ENCODE peak calls at places on chromosomes 7 and 10, in six cellular contexts. One of them, this sample, is unnamed.

GRCh38 chr7:55052726-55053431 is 34.1 kb downstream of the EGFR start:
- DNase-seq in BE2C: no peak
- DNase-seq in fibroblast of mammary gland: peak; percentile 84
- DNase-seq in left ventricle myocardium inferior: no peak
- DNase-seq in cardiac fibroblast: no peak
- DNase-seq in epithelial cell of proximal tubule: no peak
- DNase-seq in this sample: peak; percentile 58

GRCh38 chr10:11724938-11725776 is 17.0 kb upstream of the ECHDC3 start:
- DNase-seq in BE2C: no peak
- DNase-seq in fibroblast of mammary gland: peak; percentile 74
- DNase-seq in left ventricle myocardium inferior: no peak
- DNase-seq in cardiac fibroblast: peak; percentile 83
- DNase-seq in epithelial cell of proximal tubule: peak; percentile 23
- DNase-seq in this sample: peak; percentile 68

GRCh38 chr7:83038787-83039186 is 123.9 kb downstream of the PCLO start:
- DNase-seq in BE2C: no peak
- DNase-seq in fibroblast of mammary gland: no peak
- DNase-seq in left ventricle myocardium inferior: no peak
- DNase-seq in cardiac fibroblast: no peak
- DNase-seq in epithelial cell of proximal tubule: no peak
- DNase-seq in this sample: no peak

GRCh38 chr7:19146699-19147098 is 1.5 kb upstream of the FERD3L start:
- DNase-seq in BE2C: no peak
- DNase-seq in fibroblast of mammary gland: peak; percentile 51
- DNase-seq in left ventricle myocardium inferior: no peak
- DNase-seq in cardiac fibroblast: peak; percentile 44
- DNase-seq in epithelial cell of proximal tubule: no peak
- DNase-seq in this sample: no peak

GRCh38 chr7:148702876-148703670 is 4.4 kb downstream of the CUL1 start:
- DNase-seq in BE2C: no peak
- DNase-seq in fibroblast of mammary gland: peak; percentile 14
- DNase-seq in left ventricle myocardium inferior: no peak
- DNase-seq in cardiac fibroblast: peak; percentile 21
- DNase-seq in epithelial cell of proximal tubule: no peak
- DNase-seq in this sample: no peak

GRCh38 chr7:72444023-72444776 is 32.1 kb upstream of the CALN1 start:
- DNase-seq in BE2C: no peak
- DNase-seq in fibroblast of mammary gland: no peak
- DNase-seq in left ventricle myocardium inferior: no peak
- DNase-seq in cardiac fibroblast: no peak
- DNase-seq in epithelial cell of proximal tubule: no peak
- DNase-seq in this sample: no peak

GRCh38 chr10:3745582-3745981 is 39.4 kb downstream of the KLF6 start:
- DNase-seq in BE2C: no peak
- DNase-seq in fibroblast of mammary gland: no peak
- DNase-seq in left ventricle myocardium inferior: no peak
- DNase-seq in cardiac fibroblast: no peak
- DNase-seq in epithelial cell of proximal tubule: no peak
- DNase-seq in this sample: no peak

GRCh38 chr10:113493943-113494342 is 58.9 kb upstream of the HABP2 start:
- DNase-seq in BE2C: no peak
- DNase-seq in fibroblast of mammary gland: peak; percentile 8
- DNase-seq in left ventricle myocardium inferior: no peak
- DNase-seq in cardiac fibroblast: no peak
- DNase-seq in epithelial cell of proximal tubule: no peak
- DNase-seq in this sample: peak; percentile 62

GRCh38 chr7:152336754-152337368 is 98.9 kb downstream of the KMT2C start:
- DNase-seq in BE2C: peak; percentile 24
- DNase-seq in fibroblast of mammary gland: peak; percentile 70
- DNase-seq in left ventricle myocardium inferior: no peak
- DNase-seq in cardiac fibroblast: peak; percentile 40
- DNase-seq in epithelial cell of proximal tubule: no peak
- DNase-seq in this sample: peak; percentile 41

GRCh38 chr10:58590152-58590551 is 77.5 kb downstream of the BICC1 start:
- DNase-seq in BE2C: peak; percentile 16
- DNase-seq in fibroblast of mammary gland: peak; percentile 98
- DNase-seq in left ventricle myocardium inferior: no peak
- DNase-seq in cardiac fibroblast: peak; percentile 96
- DNase-seq in epithelial cell of proximal tubule: peak; percentile 50
- DNase-seq in this sample: peak; percentile 97

GRCh38 chr7:49023345-49024330 is 99.3 kb downstream of the CDC14C start:
- DNase-seq in BE2C: no peak
- DNase-seq in fibroblast of mammary gland: no peak
- DNase-seq in left ventricle myocardium inferior: no peak
- DNase-seq in cardiac fibroblast: no peak
- DNase-seq in epithelial cell of proximal tubule: no peak
- DNase-seq in this sample: no peak

GRCh38 chr10:103568505-103568904 is 75.0 kb downstream of the NEURL1 start:
- DNase-seq in BE2C: no peak
- DNase-seq in fibroblast of mammary gland: no peak
- DNase-seq in left ventricle myocardium inferior: no peak
- DNase-seq in cardiac fibroblast: no peak
- DNase-seq in epithelial cell of proximal tubule: no peak
- DNase-seq in this sample: no peak

GRCh38 chr7:27235387-27236052 is 7.1 kb upstream of the EVX1 start:
- DNase-seq in BE2C: peak; percentile 83
- DNase-seq in fibroblast of mammary gland: peak; percentile 28
- DNase-seq in left ventricle myocardium inferior: peak; percentile 43
- DNase-seq in cardiac fibroblast: peak; percentile 34
- DNase-seq in epithelial cell of proximal tubule: no peak
- DNase-seq in this sample: no peak

GRCh38 chr10:108544500-108545120 is 1378.7 kb downstream of the XPNPEP1 start:
- DNase-seq in BE2C: peak; percentile 77
- DNase-seq in fibroblast of mammary gland: peak; percentile 70
- DNase-seq in left ventricle myocardium inferior: peak; percentile 33
- DNase-seq in cardiac fibroblast: peak; percentile 65
- DNase-seq in epithelial cell of proximal tubule: peak; percentile 7
- DNase-seq in this sample: peak; percentile 45

GRCh38 chr10:78944658-78945333 is 124.0 kb upstream of the ZMIZ1 start:
- DNase-seq in BE2C: no peak
- DNase-seq in fibroblast of mammary gland: peak; percentile 96
- DNase-seq in left ventricle myocardium inferior: peak; percentile 40
- DNase-seq in cardiac fibroblast: peak; percentile 97
- DNase-seq in epithelial cell of proximal tubule: no peak
- DNase-seq in this sample: peak; percentile 94

GRCh38 chr7:87100326-87100725 is 40.9 kb upstream of the ELAPOR2 start:
- DNase-seq in BE2C: no peak
- DNase-seq in fibroblast of mammary gland: no peak
- DNase-seq in left ventricle myocardium inferior: no peak
- DNase-seq in cardiac fibroblast: no peak
- DNase-seq in epithelial cell of proximal tubule: no peak
- DNase-seq in this sample: no peak

GRCh38 chr7:127504715-127505114 is 80.7 kb downstream of the GCC1 start:
- DNase-seq in BE2C: peak; percentile 49
- DNase-seq in fibroblast of mammary gland: peak; percentile 23
- DNase-seq in left ventricle myocardium inferior: peak; percentile 26
- DNase-seq in cardiac fibroblast: peak; percentile 31
- DNase-seq in epithelial cell of proximal tubule: no peak
- DNase-seq in this sample: no peak

GRCh38 chr10:22222236-22223190 is 4.7 kb upstream of the EBLN1 start:
- DNase-seq in BE2C: no peak
- DNase-seq in fibroblast of mammary gland: no peak
- DNase-seq in left ventricle myocardium inferior: no peak
- DNase-seq in cardiac fibroblast: no peak
- DNase-seq in epithelial cell of proximal tubule: no peak
- DNase-seq in this sample: no peak

GRCh38 chr10:13853854-13854253 is 267.1 kb downstream of the PRPF18 start:
- DNase-seq in BE2C: no peak
- DNase-seq in fibroblast of mammary gland: no peak
- DNase-seq in left ventricle myocardium inferior: no peak
- DNase-seq in cardiac fibroblast: peak; percentile 50
- DNase-seq in epithelial cell of proximal tubule: no peak
- DNase-seq in this sample: peak; percentile 79

GRCh38 chr10:122181055-122181732 is 89.9 kb upstream of the BTBD16 start:
- DNase-seq in BE2C: no peak
- DNase-seq in fibroblast of mammary gland: peak; percentile 65
- DNase-seq in left ventricle myocardium inferior: no peak
- DNase-seq in cardiac fibroblast: peak; percentile 31
- DNase-seq in epithelial cell of proximal tubule: no peak
- DNase-seq in this sample: peak; percentile 40

GRCh38 chr10:109861051-109861450 is 62.3 kb downstream of the XPNPEP1 start:
- DNase-seq in BE2C: no peak
- DNase-seq in fibroblast of mammary gland: no peak
- DNase-seq in left ventricle myocardium inferior: no peak
- DNase-seq in cardiac fibroblast: no peak
- DNase-seq in epithelial cell of proximal tubule: no peak
- DNase-seq in this sample: no peak

GRCh38 chr10:118543714-118544400 is 51.6 kb downstream of the PRLHR start:
- DNase-seq in BE2C: peak; percentile 63
- DNase-seq in fibroblast of mammary gland: peak; percentile 62
- DNase-seq in left ventricle myocardium inferior: peak; percentile 27
- DNase-seq in cardiac fibroblast: peak; percentile 20
- DNase-seq in epithelial cell of proximal tubule: peak; percentile 3
- DNase-seq in this sample: peak; percentile 53

DNA sequence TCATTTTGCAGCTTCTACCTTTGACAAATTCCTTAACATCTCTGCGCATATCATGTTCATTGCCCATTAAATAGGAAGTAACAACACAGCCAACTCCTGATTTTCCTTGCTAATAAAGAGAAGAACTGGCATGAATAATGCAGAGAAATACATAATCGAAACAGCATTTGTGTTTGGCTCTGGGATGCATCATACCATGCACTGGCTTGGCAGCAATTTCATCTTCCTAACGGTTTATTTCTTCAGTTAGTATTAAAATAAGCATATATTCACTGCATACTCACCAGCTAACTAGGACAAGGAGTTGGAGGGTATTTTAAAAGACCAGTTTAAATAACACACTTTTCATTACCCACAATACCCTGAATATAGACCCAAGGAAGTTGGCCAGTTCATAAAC is 132.5 kb downstream of the ITGA8 start:
- DNase-seq in BE2C: no peak
- DNase-seq in fibroblast of mammary gland: no peak
- DNase-seq in left ventricle myocardium inferior: no peak
- DNase-seq in cardiac fibroblast: no peak
- DNase-seq in epithelial cell of proximal tubule: no peak
- DNase-seq in this sample: no peak
- TF ChIP-seq CTCF in BE2C: no peak
- TF ChIP-seq CTCF in fibroblast of mammary gland: no peak
- TF ChIP-seq CTCF in left ventricle myocardium inferior: no peak
- TF ChIP-seq CTCF in cardiac fibroblast: no peak
- TF ChIP-seq CTCF in epithelial cell of proximal tubule: no peak
- TF ChIP-seq CTCF in this sample: no peak

GRCh38 chr7:94907420-94908203 is at the start of gene PPP1R9A:
- DNase-seq in BE2C: no peak
- DNase-seq in fibroblast of mammary gland: peak; percentile 6
- DNase-seq in left ventricle myocardium inferior: peak; percentile 33
- DNase-seq in cardiac fibroblast: no peak
- DNase-seq in epithelial cell of proximal tubule: no peak
- DNase-seq in this sample: no peak
- TF ChIP-seq CTCF in BE2C: no peak
- TF ChIP-seq CTCF in fibroblast of mammary gland: peak; percentile 16
- TF ChIP-seq CTCF in left ventricle myocardium inferior: peak; percentile 54
- TF ChIP-seq CTCF in cardiac fibroblast: peak; percentile 8
- TF ChIP-seq CTCF in epithelial cell of proximal tubule: peak; percentile 51
- TF ChIP-seq CTCF in this sample: no peak

GRCh38 chr7:137482466-137482865 is 138.9 kb upstream of the PTN start:
- DNase-seq in BE2C: no peak
- DNase-seq in fibroblast of mammary gland: no peak
- DNase-seq in left ventricle myocardium inferior: no peak
- DNase-seq in cardiac fibroblast: no peak
- DNase-seq in epithelial cell of proximal tubule: no peak
- DNase-seq in this sample: no peak

GRCh38 chr7:137484326-137484725 is 140.8 kb upstream of the PTN start:
- DNase-seq in BE2C: no peak
- DNase-seq in fibroblast of mammary gland: no peak
- DNase-seq in left ventricle myocardium inferior: no peak
- DNase-seq in cardiac fibroblast: no peak
- DNase-seq in epithelial cell of proximal tubule: no peak
- DNase-seq in this sample: no peak

GRCh38 chr7:137476937-137477336 is 133.4 kb upstream of the PTN start:
- DNase-seq in BE2C: no peak
- DNase-seq in fibroblast of mammary gland: peak; percentile 53
- DNase-seq in left ventricle myocardium inferior: no peak
- DNase-seq in cardiac fibroblast: peak; percentile 30
- DNase-seq in epithelial cell of proximal tubule: no peak
- DNase-seq in this sample: no peak

GRCh38 chr7:137480824-137481365 is 137.4 kb upstream of the PTN start:
- DNase-seq in BE2C: no peak
- DNase-seq in fibroblast of mammary gland: peak; percentile 17
- DNase-seq in left ventricle myocardium inferior: no peak
- DNase-seq in cardiac fibroblast: no peak
- DNase-seq in epithelial cell of proximal tubule: no peak
- DNase-seq in this sample: no peak

GRCh38 chr7:137480401-137480800 is 136.9 kb upstream of the PTN start:
- DNase-seq in BE2C: no peak
- DNase-seq in fibroblast of mammary gland: no peak
- DNase-seq in left ventricle myocardium inferior: no peak
- DNase-seq in cardiac fibroblast: no peak
- DNase-seq in epithelial cell of proximal tubule: no peak
- DNase-seq in this sample: no peak
- TF ChIP-seq CTCF in BE2C: no peak
- TF ChIP-seq CTCF in fibroblast of mammary gland: no peak
- TF ChIP-seq CTCF in left ventricle myocardium inferior: no peak
- TF ChIP-seq CTCF in cardiac fibroblast: no peak
- TF ChIP-seq CTCF in epithelial cell of proximal tubule: no peak
- TF ChIP-seq CTCF in this sample: no peak

GRCh38 chr10:80041162-80041561 is 37.3 kb upstream of the TMEM254 start:
- DNase-seq in BE2C: no peak
- DNase-seq in fibroblast of mammary gland: no peak
- DNase-seq in left ventricle myocardium inferior: no peak
- DNase-seq in cardiac fibroblast: no peak
- DNase-seq in epithelial cell of proximal tubule: no peak
- DNase-seq in this sample: no peak

GRCh38 chr10:80050752-80051151 is 27.7 kb upstream of the TMEM254 start:
- DNase-seq in BE2C: no peak
- DNase-seq in fibroblast of mammary gland: no peak
- DNase-seq in left ventricle myocardium inferior: no peak
- DNase-seq in cardiac fibroblast: no peak
- DNase-seq in epithelial cell of proximal tubule: no peak
- DNase-seq in this sample: no peak

GRCh38 chr10:80051993-80052392 is 26.5 kb upstream of the TMEM254 start:
- DNase-seq in BE2C: no peak
- DNase-seq in fibroblast of mammary gland: no peak
- DNase-seq in left ventricle myocardium inferior: no peak
- DNase-seq in cardiac fibroblast: peak; percentile 21
- DNase-seq in epithelial cell of proximal tubule: no peak
- DNase-seq in this sample: no peak

DNA sequence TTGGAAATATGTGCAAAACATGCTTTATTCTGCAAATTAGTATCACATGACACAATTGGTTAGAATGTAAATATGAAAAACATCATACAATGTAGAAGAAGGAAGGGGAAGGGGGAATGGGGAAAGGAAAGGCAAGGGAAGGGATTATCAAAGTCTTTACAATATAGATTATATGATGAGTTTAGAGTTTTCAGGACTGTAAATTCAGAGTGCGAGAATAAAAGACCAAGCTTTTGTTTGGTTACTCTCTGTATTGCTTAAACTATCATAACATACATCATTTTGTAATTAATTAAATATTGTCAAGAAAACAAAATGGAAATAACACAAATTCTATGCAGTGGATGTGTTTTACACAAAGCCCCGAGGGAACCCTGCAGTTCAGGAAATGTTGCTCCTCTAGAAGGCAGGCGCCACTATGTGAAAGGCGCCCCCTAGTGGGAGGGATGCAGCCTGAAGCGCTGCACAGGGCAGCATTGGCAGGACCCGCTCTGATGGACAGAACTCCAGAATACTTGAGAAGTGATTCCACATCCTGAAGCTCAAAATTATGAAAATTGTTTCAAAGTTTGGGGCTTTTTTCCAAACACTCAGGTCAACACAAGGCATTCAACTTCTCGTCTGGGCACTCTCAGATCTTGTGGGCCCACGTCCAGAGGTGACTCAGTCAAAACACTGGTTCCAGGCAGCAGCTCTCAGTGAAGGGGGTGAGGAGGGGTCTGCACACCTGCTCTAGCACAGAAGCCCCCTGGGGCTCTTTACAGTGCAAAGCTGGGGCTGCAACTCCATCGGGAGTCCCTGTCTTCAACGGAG is 31.6 kb upstream of the TMEM254 start:
- DNase-seq in BE2C: peak; percentile 76
- DNase-seq in fibroblast of mammary gland: peak; percentile 62
- DNase-seq in left ventricle myocardium inferior: peak; percentile 64
- DNase-seq in cardiac fibroblast: peak; percentile 81
- DNase-seq in epithelial cell of proximal tubule: no peak
- DNase-seq in this sample: peak; percentile 70
- TF ChIP-seq CTCF in BE2C: peak; percentile 92
- TF ChIP-seq CTCF in fibroblast of mammary gland: peak; percentile 94
- TF ChIP-seq CTCF in left ventricle myocardium inferior: peak; percentile 95
- TF ChIP-seq CTCF in cardiac fibroblast: peak; percentile 96
- TF ChIP-seq CTCF in epithelial cell of proximal tubule: peak; percentile 99
- TF ChIP-seq CTCF in this sample: peak; percentile 97

This sample was measured in HFFc6.